ENCODE peak calls at places on chromosomes 11 and 22, in eight cellular contexts. C, E, L, G, Z, H, A and V are unnamed samples.

GRCh38 chr22:41725510-41726110 is 26.3 kb downstream of the MEI1 start:
- DNase-seq in C (no peak), E (no peak), L (no peak), G (no peak), Z (no peak), H (peak; percentile 3), A (no peak), V (no peak)

GRCh38 chr11:89267660-89268302 is 90.1 kb downstream of the TYR start:
- DNase-seq in C (no peak), E (no peak), L (no peak), G (no peak), Z (no peak), H (no peak), A (no peak), V (no peak)

GRCh38 chr22:44561139-44561840 is 63.3 kb upstream of the RTL6 start:
- DNase-seq in C (no peak), E (no peak), L (peak; percentile 13), G (no peak), Z (no peak), H (no peak), A (no peak), V (no peak)

GRCh38 chr22:33823552-33823951 is 96.7 kb downstream of the LARGE1 start:
- DNase-seq in C (no peak), E (no peak), L (no peak), G (no peak), Z (no peak), H (peak; percentile 19), A (no peak), V (no peak)

GRCh38 chr11:125108469-125108868 is 3.0 kb downstream of the TMEM218 start:
- DNase-seq in C (no peak), E (no peak), L (no peak), G (no peak), Z (no peak), H (no peak), A (no peak), V (no peak)

GRCh38 chr11:123211134-123211879 is 16.3 kb upstream of the CLMP start:
- DNase-seq in C (no peak), E (no peak), L (no peak), G (no peak), Z (no peak), H (no peak), A (no peak), V (no peak)

GRCh38 chr11:24624432-24624831 is 127.6 kb downstream of the LUZP2 start:
- DNase-seq in C (no peak), E (no peak), L (no peak), G (no peak), Z (no peak), H (no peak), A (no peak), V (no peak)

GRCh38 chr11:86588566-86589090 is 83.8 kb downstream of the ME3 start:
- DNase-seq in C (peak; percentile 22), E (peak; percentile 10), L (no peak), G (no peak), Z (no peak), H (no peak), A (no peak), V (no peak)

GRCh38 chr22:19620742-19621371 is 93.4 kb upstream of the SEPTIN5 start:
- DNase-seq in C (no peak), E (no peak), L (peak; percentile 45), G (no peak), Z (no peak), H (peak; percentile 16), A (no peak), V (no peak)

GRCh38 chr11:116832350-116833290 is 2.9 kb downstream of the APOC3 start:
- DNase-seq in C (no peak), E (no peak), L (no peak), G (no peak), Z (peak; percentile 64), H (no peak), A (no peak), V (no peak)

GRCh38 chr11:58905716-58906547 is 33.4 kb upstream of the GLYATL1 start:
- DNase-seq in C (peak; percentile 94), E (peak; percentile 82), L (no peak), G (peak; percentile 73), Z (peak; percentile 50), H (peak; percentile 88), A (peak; percentile 70), V (peak; percentile 91)
- TF ChIP-seq CTCF in C (peak; percentile 70), E (peak; percentile 39), L (no peak), G (peak; percentile 71), Z (no peak), H (peak; percentile 71), A (peak; percentile 50), V (peak; percentile 53)

GRCh38 chr22:47124451-47124881 is 362.0 kb downstream of the TBC1D22A start:
- DNase-seq in C (no peak), E (no peak), L (peak; percentile 42), G (no peak), Z (no peak), H (no peak), A (no peak), V (no peak)

GRCh38 chr22:47126344-47126811 is 363.9 kb downstream of the TBC1D22A start:
- DNase-seq in C (no peak), E (no peak), L (peak; percentile 20), G (no peak), Z (no peak), H (no peak), A (no peak), V (no peak)

GRCh38 chr22:47123827-47124442 is 361.5 kb downstream of the TBC1D22A start:
- DNase-seq in C (no peak), E (no peak), L (peak; percentile 9), G (no peak), Z (no peak), H (no peak), A (no peak), V (no peak)

GRCh38 chr22:47124946-47125345 is 362.5 kb downstream of the TBC1D22A start:
- DNase-seq in C (no peak), E (no peak), L (no peak), G (no peak), Z (no peak), H (no peak), A (no peak), V (no peak)

DNA sequence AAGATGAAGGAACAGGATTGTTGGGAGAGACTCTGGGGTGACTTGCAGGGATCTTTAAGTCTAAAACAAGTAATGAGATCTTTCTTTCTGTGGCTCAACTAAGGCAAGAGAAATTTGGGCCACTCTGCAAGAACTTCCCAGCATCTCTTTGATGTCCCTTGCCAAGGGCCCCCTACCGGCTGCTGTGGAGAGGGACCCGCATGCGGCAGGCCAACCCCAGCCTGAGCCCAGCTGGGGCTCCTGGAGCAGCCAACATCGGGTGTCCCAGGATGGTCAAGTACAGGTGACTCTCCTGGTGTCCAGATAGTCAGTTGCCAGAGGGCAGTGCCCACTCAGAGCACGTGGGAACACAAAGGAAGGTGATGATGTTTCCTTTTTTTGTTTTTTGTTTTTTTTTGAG is 363.2 kb downstream of the TBC1D22A start:
- DNase-seq in C (no peak), E (no peak), L (peak; percentile 38), G (no peak), Z (no peak), H (peak; percentile 13), A (no peak), V (no peak)
- TF ChIP-seq CTCF in C (peak; percentile 20), E (no peak), L (no peak), G (peak; percentile 33), Z (no peak), H (peak; percentile 6), A (peak; percentile 7), V (no peak)

GRCh38 chr11:81658722-81659121 is 1074.9 kb downstream of the FAM181B start:
- DNase-seq in C (peak; percentile 19), E (peak; percentile 3), L (no peak), G (no peak), Z (no peak), H (peak; percentile 8), A (no peak), V (peak; percentile 27)
- TF ChIP-seq CTCF in C (peak; percentile 50), E (peak; percentile 43), L (no peak), G (peak; percentile 27), Z (no peak), H (peak; percentile 33), A (peak; percentile 59), V (peak; percentile 67)

DNA sequence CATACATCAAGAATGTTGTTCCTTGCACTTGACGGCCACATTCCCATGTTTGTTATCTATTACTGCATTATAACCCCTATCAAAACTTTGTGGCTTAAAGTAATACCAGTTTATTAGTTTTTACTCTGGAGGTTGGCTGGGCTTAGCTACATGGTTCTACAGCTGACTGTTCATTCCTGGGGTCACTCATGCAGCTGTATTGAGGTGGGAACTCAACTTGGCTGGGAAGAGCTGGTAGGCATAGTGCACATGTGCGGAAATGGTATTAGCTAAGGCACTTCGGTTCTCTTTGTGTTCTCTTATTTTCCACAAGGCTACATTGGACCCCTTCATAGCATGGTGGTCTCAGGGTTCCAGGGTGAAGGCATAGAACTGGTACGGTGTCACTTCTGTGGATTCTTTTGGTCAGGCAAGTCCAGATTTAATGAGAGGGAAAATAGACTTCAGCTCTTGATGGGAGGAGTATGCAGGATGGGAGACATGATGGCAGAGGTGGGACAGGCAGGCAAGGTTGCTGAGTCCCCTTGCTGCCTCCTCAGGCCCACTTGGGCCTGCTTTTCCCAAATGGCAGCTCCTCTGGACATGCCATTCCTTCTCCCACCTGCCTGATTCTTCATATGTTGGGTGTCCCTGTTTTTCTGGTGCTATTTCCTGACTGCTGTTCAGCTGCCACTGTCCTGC is 16.1 kb downstream of the YDJC start:
- DNase-seq in C (no peak), E (no peak), L (no peak), G (no peak), Z (no peak), H (no peak), A (no peak), V (no peak)
- TF ChIP-seq CTCF in C (no peak), E (no peak), L (no peak), G (no peak), Z (no peak), H (no peak), A (no peak), V (no peak)

GRCh38 chr11:119298726-119299125 is 18.2 kb downstream of the MCAM start:
- DNase-seq in C (no peak), E (no peak), L (no peak), G (no peak), Z (no peak), H (no peak), A (no peak), V (no peak)

GRCh38 chr11:119293461-119293860 is 23.5 kb downstream of the MCAM start:
- DNase-seq in C (no peak), E (no peak), L (no peak), G (no peak), Z (no peak), H (no peak), A (no peak), V (no peak)

GRCh38 chr11:119297938-119298337 is 19.0 kb downstream of the MCAM start:
- DNase-seq in C (no peak), E (no peak), L (no peak), G (no peak), Z (no peak), H (no peak), A (no peak), V (no peak)

GRCh38 chr11:119290894-119291497 is 25.9 kb downstream of the MCAM start:
- DNase-seq in C (no peak), E (no peak), L (no peak), G (no peak), Z (no peak), H (no peak), A (no peak), V (no peak)

GRCh38 chr11:119295178-119295577 is 21.8 kb downstream of the MCAM start:
- DNase-seq in C (peak; percentile 12), E (no peak), L (no peak), G (no peak), Z (no peak), H (peak; percentile 29), A (no peak), V (peak; percentile 47)
- TF ChIP-seq CTCF in C (no peak), E (no peak), L (no peak), G (no peak), Z (no peak), H (no peak), A (no peak), V (peak; percentile 26)